ENCODE peak calls at places on chromosomes 5 and 9, in four cellular contexts. I, X, M and R are unnamed samples.

GRCh38 chr5:36957953-36958559 is 81.5 kb downstream of the NIPBL start:
- DNase-seq in M (no peak), I (no peak), X (no peak), R (no peak)

GRCh38 chr9:76394896-76395244 is 644 bp upstream of the RFK start:
- DNase-seq in X (no peak), I (no peak), M (no peak), R (peak; percentile 59)

GRCh38 chr5:44952376-44952775 is 143.6 kb downstream of the MRPS30 start:
- DNase-seq in I (no peak), X (peak; percentile 83), M (peak; percentile 30), R (no peak)

GRCh38 chr5:88842784-88843183 is 40.2 kb downstream of the MEF2C start:
- DNase-seq in I (no peak), M (no peak), X (no peak), R (no peak)

GRCh38 chr5:13985736-13986418 is 41.4 kb upstream of the DNAH5 start:
- DNase-seq in M (peak; percentile 74), I (no peak), X (peak; percentile 20), R (no peak)

GRCh38 chr5:167623354-167623753 is 668.1 kb upstream of the WWC1 start:
- DNase-seq in M (no peak), I (no peak), X (no peak), R (no peak)

GRCh38 chr9:38432922-38433510 is 8.8 kb upstream of the IGFBPL1 start:
- DNase-seq in X (no peak), M (peak; percentile 21), I (peak; percentile 14), R (no peak)

GRCh38 chr5:73592546-73592945 is 27.0 kb downstream of the UTP15 start:
- DNase-seq in I (no peak), M (no peak), X (no peak), R (no peak)

GRCh38 chr5:82327961-82328360 is 49.8 kb upstream of the RPS23 start:
- DNase-seq in X (no peak), M (no peak), I (no peak), R (no peak)

GRCh38 chr5:135439426-135440205 is 7.5 kb downstream of the DCANP1 start:
- DNase-seq in X (no peak), M (no peak), I (no peak), R (peak; percentile 11)

GRCh38 chr9:80842383-80842782 is 847.0 kb downstream of the TLE1 start:
- DNase-seq in M (no peak), I (no peak), X (no peak), R (no peak)

GRCh38 chr5:26388946-26389345 is 649.4 kb downstream of the CDH9 start:
- DNase-seq in X (peak; percentile 86), I (no peak), M (no peak), R (no peak)

GRCh38 chr9:4235951-4236804 is 63.7 kb downstream of the GLIS3 start:
- DNase-seq in M (peak; percentile 73), I (no peak), X (no peak), R (no peak)

GRCh38 chr5:142466195-142466951 is 141.6 kb upstream of the SPRY4 start:
- DNase-seq in I (no peak), M (peak; percentile 21), X (no peak), R (peak; percentile 59)

GRCh38 chr9:124840300-124840833 is 12.9 kb upstream of the WDR38 start:
- DNase-seq in M (no peak), X (no peak), I (no peak), R (no peak)

GRCh38 chr5:472076-472655 is 29.2 kb downstream of the EXOC3 start:
- DNase-seq in X (peak; percentile 21), I (no peak), M (peak; percentile 5), R (peak; percentile 88)

GRCh38 chr5:144487761-144488160 is 317.1 kb downstream of the KCTD16 start:
- DNase-seq in X (no peak), I (no peak), M (no peak), R (no peak)